ENCODE peak calls at places on chromosome 3, in six cellular contexts. One of them, this sample, is unnamed.

GRCh38 chr3:123299581-123299980 is 97.8 kb downstream of the SEC22A start:
- DNase-seq in pons: no peak
- DNase-seq in activated CD8-positive, alpha-beta T cell treated with anti-CD3 and anti-CD28 coated beads, Interleukin-2, amount 10 ng/mL, durations not matched to agents 7 days and 5 days: no peak
- DNase-seq in lower lobe of right lung: peak; percentile 14
- DNase-seq in activated T-cell treated with anti-CD3 and anti-CD28 coated beads for 1 hour: no peak
- DNase-seq in amygdala: no peak
- DNase-seq in this sample: no peak

GRCh38 chr3:16180737-16181134 is 6.3 kb downstream of the GALNT15 start:
- DNase-seq in pons: no peak
- DNase-seq in activated CD8-positive, alpha-beta T cell treated with anti-CD3 and anti-CD28 coated beads, Interleukin-2, amount 10 ng/mL, durations not matched to agents 7 days and 5 days: no peak
- DNase-seq in lower lobe of right lung: no peak
- DNase-seq in activated T-cell treated with anti-CD3 and anti-CD28 coated beads for 1 hour: no peak
- DNase-seq in amygdala: no peak
- DNase-seq in this sample: no peak

GRCh38 chr3:24197809-24198208 is 252.7 kb downstream of the NR1D2 start:
- DNase-seq in pons: no peak
- DNase-seq in activated CD8-positive, alpha-beta T cell treated with anti-CD3 and anti-CD28 coated beads, Interleukin-2, amount 10 ng/mL, durations not matched to agents 7 days and 5 days: no peak
- DNase-seq in lower lobe of right lung: no peak
- DNase-seq in activated T-cell treated with anti-CD3 and anti-CD28 coated beads for 1 hour: no peak
- DNase-seq in amygdala: no peak
- DNase-seq in this sample: no peak

GRCh38 chr3:46489875-46490274 is 7.9 kb upstream of the RTP3 start:
- DNase-seq in pons: no peak
- DNase-seq in activated CD8-positive, alpha-beta T cell treated with anti-CD3 and anti-CD28 coated beads, Interleukin-2, amount 10 ng/mL, durations not matched to agents 7 days and 5 days: no peak
- DNase-seq in lower lobe of right lung: no peak
- DNase-seq in activated T-cell treated with anti-CD3 and anti-CD28 coated beads for 1 hour: no peak
- DNase-seq in amygdala: no peak
- DNase-seq in this sample: no peak

GRCh38 chr3:124620600-124621063 is 109.6 kb upstream of the UMPS start:
- DNase-seq in pons: no peak
- DNase-seq in activated CD8-positive, alpha-beta T cell treated with anti-CD3 and anti-CD28 coated beads, Interleukin-2, amount 10 ng/mL, durations not matched to agents 7 days and 5 days: peak; percentile 67
- DNase-seq in lower lobe of right lung: no peak
- DNase-seq in activated T-cell treated with anti-CD3 and anti-CD28 coated beads for 1 hour: peak; percentile 14
- DNase-seq in amygdala: no peak
- DNase-seq in this sample: no peak

GRCh38 chr3:72186485-72186864 is 401.5 kb upstream of the PROK2 start:
- DNase-seq in pons: peak; percentile 73
- DNase-seq in activated CD8-positive, alpha-beta T cell treated with anti-CD3 and anti-CD28 coated beads, Interleukin-2, amount 10 ng/mL, durations not matched to agents 7 days and 5 days: no peak
- DNase-seq in lower lobe of right lung: no peak
- DNase-seq in activated T-cell treated with anti-CD3 and anti-CD28 coated beads for 1 hour: no peak
- DNase-seq in amygdala: no peak
- DNase-seq in this sample: no peak

GRCh38 chr3:161356287-161356686 is 15.0 kb downstream of the SPTSSB start:
- DNase-seq in pons: no peak
- DNase-seq in activated CD8-positive, alpha-beta T cell treated with anti-CD3 and anti-CD28 coated beads, Interleukin-2, amount 10 ng/mL, durations not matched to agents 7 days and 5 days: no peak
- DNase-seq in lower lobe of right lung: no peak
- DNase-seq in activated T-cell treated with anti-CD3 and anti-CD28 coated beads for 1 hour: no peak
- DNase-seq in amygdala: no peak
- DNase-seq in this sample: no peak

GRCh38 chr3:12405432-12406272 is 78.6 kb upstream of the TSEN2 start:
- DNase-seq in pons: peak; percentile 29
- DNase-seq in activated CD8-positive, alpha-beta T cell treated with anti-CD3 and anti-CD28 coated beads, Interleukin-2, amount 10 ng/mL, durations not matched to agents 7 days and 5 days: no peak
- DNase-seq in lower lobe of right lung: peak; percentile 86
- DNase-seq in activated T-cell treated with anti-CD3 and anti-CD28 coated beads for 1 hour: no peak
- DNase-seq in amygdala: no peak
- DNase-seq in this sample: no peak

GRCh38 chr3:131619821-131620220 is 117.0 kb upstream of the MRPL3 start:
- DNase-seq in pons: no peak
- DNase-seq in activated CD8-positive, alpha-beta T cell treated with anti-CD3 and anti-CD28 coated beads, Interleukin-2, amount 10 ng/mL, durations not matched to agents 7 days and 5 days: no peak
- DNase-seq in lower lobe of right lung: no peak
- DNase-seq in activated T-cell treated with anti-CD3 and anti-CD28 coated beads for 1 hour: no peak
- DNase-seq in amygdala: no peak
- DNase-seq in this sample: no peak